ENCODE peak calls at places on chromosomes 2 and 18, in seven cellular contexts. B is smooth muscle cell of the brain vasculature; U is AG04450; A is NCI-H748 treated with DMSO at 0.1 percent for 48 hours; T is ureter; P is stimulated activated CD8-positive, alpha-beta memory T cell treated with anti-CD3 and anti-CD28 coated beads, Interleukin-7, amount 100 ng/mL, for 1 hour; F is T-cell. G is an unnamed sample.

GRCh38 chr18:26656944-26657536 is 108.7 kb upstream of the KCTD1 start:
- DNase-seq in U (peak; percentile 3), P (no peak), B (no peak), F (no peak), A (peak; percentile 59), T (peak; percentile 75), G (no peak)

GRCh38 chr2:175170679-175171304 is 2.8 kb upstream of the ATF2 start:
- DNase-seq in A (no peak), B (no peak), F (no peak), U (no peak), T (no peak), P (no peak), G (no peak)

GRCh38 chr2:228581731-228582130 is 400.2 kb upstream of the SPHKAP start:
- DNase-seq in B (no peak), P (no peak), A (no peak), F (no peak), U (peak; percentile 7), T (no peak), G (no peak)

GRCh38 chr18:54100920-54101319 is 123.5 kb downstream of the MBD2 start:
- DNase-seq in U (no peak), T (no peak), A (no peak), F (no peak), B (no peak), P (no peak), G (no peak)

GRCh38 chr18:48889115-48889941 is 61.4 kb downstream of the SMAD7 start:
- DNase-seq in F (no peak), B (no peak), P (no peak), A (no peak), T (peak; percentile 74), U (no peak), G (no peak)

GRCh38 chr2:84732897-84733778 is 147.7 kb downstream of the TRABD2A start:
- DNase-seq in T (no peak), U (no peak), A (no peak), F (no peak), P (no peak), B (no peak), G (no peak)

GRCh38 chr2:156800781-156801366 is 364.7 kb downstream of the GPD2 start:
- DNase-seq in P (no peak), T (no peak), A (peak; percentile 91), F (no peak), U (no peak), B (no peak), G (no peak)

GRCh38 chr2:149488719-149489440 is 98.7 kb downstream of the MMADHC start:
- DNase-seq in U (no peak), T (no peak), B (no peak), P (no peak), F (no peak), A (no peak), G (no peak)

GRCh38 chr2:168559187-168559586 is 103.1 kb downstream of the CERS6 start:
- DNase-seq in P (no peak), U (no peak), F (no peak), B (no peak), T (peak; percentile 63), A (no peak), G (no peak)

GRCh38 chr18:58087928-58088722 is 44.1 kb downstream of the NEDD4L start:
- DNase-seq in A (no peak), B (no peak), T (peak; percentile 56), F (no peak), P (no peak), U (no peak), G (no peak)

GRCh38 chr2:138391956-138392355 is 109.6 kb upstream of the SPOPL start:
- DNase-seq in U (no peak), T (no peak), F (no peak), B (no peak), P (no peak), A (no peak), G (no peak)

GRCh38 chr2:15782769-15783294 is 157.5 kb upstream of the MYCN start:
- DNase-seq in T (no peak), B (no peak), A (no peak), F (no peak), U (no peak), P (no peak), G (no peak)

GRCh38 chr2:173545364-173545734 is 190.7 kb downstream of the CDCA7 start:
- DNase-seq in U (no peak), B (no peak), A (no peak), F (no peak), P (no peak), T (no peak), G (no peak)

GRCh38 chr18:59779979-59780378 is 82.8 kb upstream of the CCBE1 start:
- DNase-seq in A (no peak), P (no peak), U (no peak), B (no peak), F (no peak), T (no peak), G (no peak)

GRCh38 chr18:36942264-36942663 is 113.3 kb downstream of the KIAA1328 start:
- DNase-seq in P (no peak), T (no peak), B (peak; percentile 6), U (peak; percentile 8), A (peak; percentile 56), F (no peak), G (no peak)

GRCh38 chr18:55577812-55578539 is 10.0 kb downstream of the TCF4 start:
- DNase-seq in U (no peak), A (peak; percentile 19), T (no peak), B (no peak), F (no peak), P (no peak), G (no peak)

GRCh38 chr2:168338803-168339437 is 91.5 kb upstream of the STK39 start:
- DNase-seq in B (no peak), A (no peak), P (no peak), F (no peak), T (no peak), U (no peak), G (no peak)

GRCh38 chr2:69685321-69686048 is 41.9 kb upstream of the AAK1 start:
- DNase-seq in F (no peak), A (no peak), U (no peak), B (no peak), P (peak; percentile 2), T (no peak), G (no peak)

GRCh38 chr2:225226441-225226840 is 173.1 kb upstream of the NYAP2 start:
- DNase-seq in T (no peak), B (no peak), P (no peak), F (no peak), A (no peak), U (no peak), G (no peak)

GRCh38 chr18:22558945-22559385 is 141.2 kb upstream of the CTAGE1 start:
- DNase-seq in B (peak; percentile 36), P (no peak), F (no peak), T (peak; percentile 67), A (no peak), U (no peak), G (no peak)

GRCh38 chr2:73307720-73308119 is 14.4 kb upstream of the EGR4 start:
- DNase-seq in T (no peak), U (no peak), F (no peak), P (no peak), B (no peak), A (peak; percentile 14), G (no peak)

GRCh38 chr2:239593455-239593854 is 192.6 kb upstream of the HDAC4 start:
- DNase-seq in U (no peak), T (no peak), A (no peak), F (no peak), B (no peak), P (no peak), G (no peak)

GRCh38 chr2:52919668-52920067 is 847.9 kb upstream of the CHAC2 start:
- DNase-seq in T (no peak), F (no peak), P (no peak), A (no peak), B (no peak), U (no peak), G (no peak)

GRCh38 chr2:223758131-223758840 is 79.1 kb downstream of the AP1S3 start:
- DNase-seq in U (no peak), F (no peak), T (no peak), B (no peak), A (peak; percentile 29), P (no peak), G (no peak)

GRCh38 chr2:225337183-225337582 is 62.3 kb upstream of the NYAP2 start:
- DNase-seq in U (peak; percentile 45), T (no peak), B (peak; percentile 64), F (no peak), A (no peak), P (no peak), G (no peak)

GRCh38 chr2:237870754-237871651 is 11.6 kb downstream of the RAMP1 start:
- DNase-seq in F (no peak), P (no peak), B (no peak), T (no peak), A (no peak), U (no peak), G (no peak)

GRCh38 chr2:229715895-229716507 is 1.6 kb upstream of the DNER start:
- DNase-seq in P (no peak), U (no peak), B (no peak), F (no peak), A (peak; percentile 73), T (no peak), G (no peak)

GRCh38 chr2:235460548-235461047 is 33.2 kb upstream of the AGAP1 start:
- DNase-seq in U (no peak), T (no peak), F (no peak), P (no peak), A (no peak), B (no peak), G (no peak)

GRCh38 chr2:160085662-160086061 is 23.2 kb upstream of the PLA2R1 start:
- DNase-seq in B (no peak), P (no peak), A (no peak), U (no peak), F (no peak), T (no peak), G (no peak)

GRCh38 chr2:37916512-37917082 is 8.5 kb upstream of the RMDN2 start:
- DNase-seq in B (no peak), U (peak; percentile 77), A (no peak), P (no peak), T (peak; percentile 77), F (no peak), G (no peak)

GRCh38 chr2:150526827-150527226 is 39.4 kb upstream of the RND3 start:
- DNase-seq in F (no peak), B (peak; percentile 60), T (no peak), P (no peak), U (no peak), A (no peak), G (no peak)

GRCh38 chr18:58670561-58671121 is 624 bp upstream of the MALT1 start:
- DNase-seq in T (no peak), F (no peak), U (no peak), A (peak; percentile 69), P (no peak), B (no peak), G (no peak)

GRCh38 chr18:65567372-65567771 is 183.4 kb upstream of the CDH7 start:
- DNase-seq in B (no peak), T (no peak), A (peak; percentile 61), F (no peak), U (no peak), P (no peak), G (no peak)

G was measured in stimulated activated naive B cell treated with anti-CD40 and anti-IgM and Interleukin-4, amounts not matched to agents 10 μg/mL and 1 μg/mL and 100 μg/mL, for 72 hours.